ENCODE peak calls at places on chromosome 2, in eight cellular contexts. X, C, H, B, W, V, Y and N are unnamed samples.

GRCh38 chr2:104938226-104938941 is 84.5 kb downstream of the POU3F3 start:
- DNase-seq in X (no peak), C (no peak), H (no peak), B (no peak), W (no peak), V (no peak), Y (no peak), N (no peak)

GRCh38 chr2:234603619-234604018 is 106.7 kb upstream of the ARL4C start:
- DNase-seq in X (no peak), C (no peak), H (no peak), B (no peak), W (no peak), V (no peak), Y (no peak), N (no peak)

GRCh38 chr2:122634261-122634660 is 878.8 kb downstream of the TSN start:
- DNase-seq in X (peak), C (no peak), H (no peak), B (peak), W (no peak), V (no peak), Y (no peak), N (no peak)

GRCh38 chr2:26488463-26489212 is 10.7 kb upstream of the OTOF start:
- DNase-seq in X (no peak), C (no peak), H (no peak), B (no peak), W (no peak), V (no peak), Y (no peak), N (no peak)

GRCh38 chr2:30037016-30037415 is 109.8 kb upstream of the YPEL5 start:
- DNase-seq in X (no peak), C (no peak), H (no peak), B (no peak), W (no peak), V (no peak), Y (no peak), N (no peak)

GRCh38 chr2:86044614-86045013 is 61.1 kb downstream of the POLR1A start:
- DNase-seq in X (no peak), C (no peak), H (no peak), B (no peak), W (no peak), V (no peak), Y (no peak), N (no peak)

GRCh38 chr2:31877008-31877407 is 133.8 kb downstream of the MEMO1 start:
- DNase-seq in X (peak), C (no peak), H (no peak), B (no peak), W (no peak), V (no peak), Y (no peak), N (no peak)

GRCh38 chr2:200159366-200159720 is 147.2 kb upstream of the SPATS2L start:
- DNase-seq in X (peak), C (no peak), H (no peak), B (no peak), W (no peak), V (no peak), Y (no peak), N (no peak)

GRCh38 chr2:99880148-99880983 is 262.0 kb downstream of the AFF3 start:
- DNase-seq in X (peak), C (no peak), H (no peak), B (no peak), W (no peak), V (no peak), Y (no peak), N (no peak)

GRCh38 chr2:126889071-126889470 is 9.6 kb upstream of the TEX51 start:
- DNase-seq in X (no peak), C (no peak), H (no peak), B (no peak), W (no peak), V (no peak), Y (no peak), N (peak)

GRCh38 chr2:197786010-197786877 is 1.1 kb upstream of the BOLL start:
- DNase-seq in X (no peak), C (no peak), H (peak), B (no peak), W (peak), V (no peak), Y (peak), N (peak)

GRCh38 chr2:234308814-234309195 is 188.1 kb downstream of the ARL4C start:
- DNase-seq in X (peak), C (no peak), H (no peak), B (no peak), W (peak), V (no peak), Y (peak), N (no peak)

GRCh38 chr2:29009270-29009669 is 28.2 kb downstream of the TOGARAM2 start:
- DNase-seq in X (no peak), C (no peak), H (no peak), B (no peak), W (no peak), V (no peak), Y (no peak), N (no peak)

GRCh38 chr2:177171418-177171865 is 41.2 kb upstream of the HNRNPA3 start:
- DNase-seq in X (no peak), C (no peak), H (no peak), B (no peak), W (no peak), V (no peak), Y (no peak), N (no peak)

GRCh38 chr2:219733106-219733505 is 105.7 kb downstream of the SLC4A3 start:
- DNase-seq in X (no peak), C (no peak), H (no peak), B (no peak), W (no peak), V (no peak), Y (no peak), N (no peak)

GRCh38 chr2:74540291-74540690 is 10.6 kb downstream of the HTRA2 start:
- DNase-seq in X (no peak), C (no peak), H (no peak), B (no peak), W (no peak), V (no peak), Y (no peak), N (peak)

GRCh38 chr2:68465081-68465916 is 1.8 kb downstream of the FBXO48 start:
- DNase-seq in X (peak), C (no peak), H (no peak), B (no peak), W (no peak), V (no peak), Y (no peak), N (no peak)

GRCh38 chr2:206245178-206245778 is 29.2 kb upstream of the ZDBF2 start:
- DNase-seq in X (no peak), C (no peak), H (no peak), B (no peak), W (no peak), V (no peak), Y (no peak), N (no peak)

GRCh38 chr2:172639823-172640222 is 83.9 kb downstream of the PDK1 start:
- DNase-seq in X (peak), C (no peak), H (no peak), B (peak), W (no peak), V (no peak), Y (no peak), N (no peak)

GRCh38 chr2:50863218-50863617 is 168.7 kb downstream of the NRXN1 start:
- DNase-seq in X (no peak), C (no peak), H (no peak), B (no peak), W (no peak), V (no peak), Y (no peak), N (no peak)

GRCh38 chr2:72942293-72942692 is 25.0 kb downstream of the EMX1 start:
- DNase-seq in X (no peak), C (no peak), H (no peak), B (no peak), W (no peak), V (no peak), Y (no peak), N (no peak)

GRCh38 chr2:888211-888801 is 62.3 kb upstream of the SNTG2 start:
- DNase-seq in X (no peak), C (no peak), H (no peak), B (no peak), W (no peak), V (no peak), Y (no peak), N (peak)

GRCh38 chr2:73268831-73269685 is 15.2 kb downstream of the FBXO41 start:
- DNase-seq in X (peak), C (no peak), H (peak), B (no peak), W (peak), V (no peak), Y (peak), N (peak)

GRCh38 chr2:172425336-172425735 is 2.0 kb upstream of the ITGA6 start:
- DNase-seq in X (no peak), C (no peak), H (no peak), B (no peak), W (no peak), V (no peak), Y (no peak), N (no peak)

GRCh38 chr2:4269885-4270284 is 566.5 kb downstream of the DCDC2C start:
- DNase-seq in X (no peak), C (no peak), H (no peak), B (no peak), W (no peak), V (no peak), Y (no peak), N (no peak)

GRCh38 chr2:191217580-191217979 is 27.6 kb upstream of the MYO1B start:
- DNase-seq in X (peak), C (no peak), H (peak), B (no peak), W (no peak), V (no peak), Y (no peak), N (no peak)

GRCh38 chr2:107542314-107542740 is 284.4 kb upstream of the RGPD4 start:
- DNase-seq in X (no peak), C (no peak), H (peak), B (no peak), W (no peak), V (no peak), Y (no peak), N (no peak)

GRCh38 chr2:241908686-241909420 is 39.3 kb downstream of the RTP5 start:
- DNase-seq in X (no peak), C (no peak), H (no peak), B (no peak), W (no peak), V (no peak), Y (no peak), N (peak)

GRCh38 chr2:101120124-101120996 is 30.8 kb downstream of the TBC1D8 start:
- DNase-seq in X (peak), C (no peak), H (no peak), B (peak), W (no peak), V (peak), Y (no peak), N (peak)

GRCh38 chr2:226649871-226650660 is 149.6 kb downstream of the IRS1 start:
- DNase-seq in X (peak), C (no peak), H (peak), B (peak), W (peak), V (peak), Y (peak), N (peak)

GRCh38 chr2:188971316-188971930 is 2.8 kb upstream of the COL3A1 start:
- DNase-seq in X (no peak), C (no peak), H (no peak), B (no peak), W (no peak), V (no peak), Y (no peak), N (no peak)

GRCh38 chr2:14634885-14635871 is 2.7 kb downstream of the LRATD1 start:
- DNase-seq in X (peak), C (peak), H (peak), B (peak), W (no peak), V (peak), Y (no peak), N (peak)

GRCh38 chr2:187575081-187576067 is 21.1 kb upstream of the TFPI start:
- DNase-seq in X (peak), C (no peak), H (no peak), B (no peak), W (no peak), V (no peak), Y (no peak), N (no peak)

GRCh38 chr2:28661589-28662001 is 90.0 kb upstream of the PPP1CB start:
- DNase-seq in X (peak), C (no peak), H (no peak), B (no peak), W (no peak), V (peak), Y (no peak), N (no peak)